ENCODE peak calls at places on chromosomes 12 and 14, in four cellular contexts. D is K562, J is HL-60, I is GM12878. A is an unnamed sample.

GRCh38 chr14:82776958-82777357 is 1243.3 kb upstream of the SEL1L start:
- DNase-seq in I (no peak), D (no peak), J (no peak), A (no peak)

GRCh38 chr12:92695577-92695976 is 7.2 kb upstream of the PLEKHG7 start:
- DNase-seq in I (no peak), D (no peak), J (no peak), A (no peak)

GRCh38 chr12:116313194-116313910 is 35.9 kb upstream of the MED13L start:
- DNase-seq in D (peak; percentile 15), J (no peak), I (no peak), A (no peak)

GRCh38 chr12:108418162-108418561 is 79.1 kb upstream of the CMKLR1 start:
- DNase-seq in I (no peak), D (no peak), J (no peak), A (no peak)

GRCh38 chr14:73757381-73757780 is 43.2 kb upstream of the PNMA1 start:
- DNase-seq in I (no peak), J (no peak), D (no peak), A (no peak)

GRCh38 chr14:68210729-68211299 is 391.2 kb downstream of the RAD51B start:
- DNase-seq in I (peak; percentile 100), D (peak; percentile 71), J (peak; percentile 1), A (peak; percentile 42)

GRCh38 chr12:87491598-87491997 is 537.6 kb downstream of the C12orf50 start:
- DNase-seq in J (no peak), D (no peak), I (no peak), A (no peak)

GRCh38 chr14:42222924-42223471 is 616.3 kb downstream of the LRFN5 start:
- DNase-seq in J (no peak), I (peak; percentile 67), D (no peak), A (no peak)

GRCh38 chr14:85532981-85533820 is 3.3 kb downstream of the FLRT2 start:
- DNase-seq in I (no peak), D (no peak), J (no peak), A (no peak)

GRCh38 chr14:62015248-62015647 is 253.0 kb downstream of the SNAPC1 start:
- DNase-seq in I (no peak), J (no peak), D (no peak), A (no peak)

GRCh38 chr12:115813256-115813655 is 464.2 kb downstream of the MED13L start:
- DNase-seq in I (no peak), J (no peak), D (no peak), A (no peak)

GRCh38 chr12:96501908-96502307 is 12.5 kb downstream of the CFAP54 start:
- DNase-seq in D (peak; percentile 41), I (no peak), J (no peak), A (no peak)

GRCh38 chr12:68119250-68119649 is 40.3 kb downstream of the IFNG start:
- DNase-seq in I (no peak), D (no peak), J (no peak), A (no peak)

GRCh38 chr14:100440207-100440631 is 117.1 kb downstream of the SLC25A47 start:
- DNase-seq in J (peak; percentile 58), I (no peak), D (peak; percentile 79), A (no peak)

DNA sequence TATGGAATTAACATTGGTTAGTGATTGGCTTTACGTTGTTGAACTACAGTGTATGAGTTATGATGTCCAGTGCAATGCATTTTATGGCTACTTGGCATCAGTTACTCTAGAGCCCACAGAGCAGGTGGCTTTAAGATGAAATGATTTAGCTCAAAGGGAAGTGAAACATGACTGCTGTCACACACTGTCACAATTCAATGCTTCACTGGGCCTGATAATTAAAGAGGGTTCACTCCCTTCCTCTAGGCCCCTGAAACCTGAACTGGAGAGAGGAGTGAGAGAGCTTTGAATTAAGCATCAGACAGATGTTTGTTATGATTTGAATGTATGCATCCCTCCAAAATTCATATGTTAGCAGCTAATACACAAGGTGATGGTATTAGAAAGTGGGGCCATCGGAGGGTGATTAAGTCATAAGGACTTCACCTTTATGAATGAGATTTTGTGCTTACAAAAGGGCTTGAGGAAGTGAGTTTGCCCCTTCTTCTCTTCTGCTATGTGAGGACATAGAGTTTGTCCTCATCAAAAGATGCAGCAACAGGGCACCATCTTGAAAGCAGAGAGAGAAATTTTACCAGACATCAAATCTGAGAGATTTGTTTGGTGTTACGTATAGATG is 175.8 kb upstream of the GRIN2B start:
- DNase-seq in J (no peak), I (peak; percentile 99), D (no peak), A (peak; percentile 49)
- TF ChIP-seq SPI1 in J (no peak), I (peak; percentile 99), D (no peak), A (peak; percentile 99)

GRCh38 chr14:96421236-96421635 is 29.3 kb downstream of the AK7 start:
- DNase-seq in I (no peak), J (no peak), D (peak; percentile 12), A (no peak)

GRCh38 chr14:96423012-96423411 is 31.1 kb downstream of the AK7 start:
- DNase-seq in J (no peak), I (no peak), D (no peak), A (no peak)

GRCh38 chr14:96423446-96424103 is 31.6 kb downstream of the AK7 start:
- DNase-seq in I (no peak), D (no peak), J (no peak), A (peak; percentile 6)

DNA sequence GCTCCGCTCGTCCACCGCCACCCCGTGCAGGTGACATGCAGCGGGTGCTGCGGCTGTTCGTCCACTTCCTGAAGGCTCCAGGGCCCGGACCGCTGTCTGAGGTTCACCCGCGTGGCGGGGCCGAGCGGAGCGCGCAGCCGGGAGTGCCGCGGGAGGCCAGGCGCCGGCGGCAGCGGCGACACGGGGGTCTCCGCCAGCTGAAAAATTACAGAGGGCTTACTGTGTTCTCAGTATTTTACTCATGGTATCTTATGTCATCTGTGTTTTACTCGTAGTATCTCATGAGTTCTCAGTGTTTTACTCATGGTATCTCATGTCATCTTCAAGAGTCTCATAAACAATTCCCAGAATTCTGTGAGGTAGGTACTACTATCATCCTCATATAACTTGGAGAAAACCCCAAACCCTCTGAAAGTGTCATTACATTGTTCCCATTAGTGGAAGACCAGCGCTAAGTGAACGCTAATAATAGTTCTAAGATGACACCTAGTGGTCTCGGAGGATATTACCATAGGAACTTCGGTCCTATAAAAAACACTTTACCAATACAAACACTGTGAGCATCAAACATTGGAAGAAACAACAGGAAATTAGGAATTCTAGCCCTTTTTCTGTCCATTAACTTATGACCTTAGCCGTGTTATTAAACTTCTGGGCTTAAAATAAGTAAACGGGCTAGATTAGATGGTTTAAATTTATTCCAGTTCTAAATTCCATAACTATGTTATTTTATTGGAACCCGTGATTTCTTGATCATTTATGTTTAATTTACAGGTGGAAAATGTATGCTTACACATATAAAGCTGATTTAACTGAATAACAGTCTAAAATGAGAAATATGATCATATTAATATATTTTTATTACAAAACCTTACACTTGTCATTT is 32.4 kb downstream of the AK7 start:
- DNase-seq in I (peak; percentile 45), J (peak; percentile 47), D (peak; percentile 67), A (peak; percentile 28)
- TF ChIP-seq POLR2AphosphoS5 in I (no peak), J (no peak), D (no peak), A (no peak)

GRCh38 chr14:104142136-104143041 is 4.0 kb downstream of the KIF26A start:
- DNase-seq in J (no peak), D (no peak), I (no peak), A (no peak)

GRCh38 chr14:104144453-104144790 is 6.0 kb downstream of the KIF26A start:
- DNase-seq in I (no peak), D (no peak), J (no peak), A (no peak)

GRCh38 chr14:104143071-104143470 is 4.7 kb downstream of the KIF26A start:
- DNase-seq in J (no peak), D (no peak), I (no peak), A (no peak)

GRCh38 chr14:104144911-104145825 is 6.8 kb downstream of the KIF26A start:
- DNase-seq in J (no peak), I (no peak), D (no peak), A (no peak)

GRCh38 chr14:104143521-104144452 is 5.4 kb downstream of the KIF26A start:
- DNase-seq in I (no peak), J (no peak), D (no peak), A (no peak)
- TF ChIP-seq SPI1 in I (no peak), J (no peak), D (no peak), A (no peak)

GRCh38 chr12:94207467-94208432 is 59.4 kb downstream of the PLXNC1 start:
- DNase-seq in I (peak; percentile 89), J (peak; percentile 47), D (peak; percentile 59), A (peak; percentile 37)

GRCh38 chr12:94206886-94207285 is 58.5 kb downstream of the PLXNC1 start:
- DNase-seq in J (no peak), D (no peak), I (no peak), A (no peak)

GRCh38 chr12:94211011-94211410 is 62.6 kb downstream of the PLXNC1 start:
- DNase-seq in D (no peak), J (no peak), I (no peak), A (no peak)

GRCh38 chr12:94209240-94209639 is 60.9 kb downstream of the PLXNC1 start:
- DNase-seq in J (no peak), D (no peak), I (no peak), A (no peak)

DNA sequence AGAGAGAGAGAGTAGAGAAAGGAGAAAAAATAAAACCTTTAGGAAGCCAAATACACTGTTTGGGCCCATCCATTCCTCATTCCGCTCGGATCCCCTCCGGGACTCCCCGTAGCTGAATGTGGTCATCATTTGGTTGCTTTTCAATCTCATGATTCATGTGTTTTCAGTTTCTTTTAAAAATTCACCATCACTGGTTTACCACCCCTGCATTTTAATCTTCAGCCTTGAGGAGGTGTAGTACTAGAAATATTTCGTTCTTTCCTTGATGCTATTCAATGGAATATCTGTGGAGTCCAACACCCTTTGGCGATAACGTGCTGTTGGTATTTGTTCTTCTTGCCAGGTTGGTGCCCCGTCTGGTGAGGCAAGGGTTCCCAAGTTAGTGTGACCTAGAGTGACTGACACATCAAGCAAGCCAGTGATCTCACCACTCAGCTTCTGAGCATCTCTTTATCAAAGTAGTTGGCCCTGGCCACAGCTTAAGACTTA is 60.1 kb downstream of the PLXNC1 start:
- DNase-seq in D (peak; percentile 55), I (no peak), J (no peak), A (no peak)
- TF ChIP-seq POLR2AphosphoS5 in D (no peak), I (peak; percentile 88), J (no peak), A (peak; percentile 75)

GRCh38 chr12:76449572-76449971 is 101.4 kb upstream of the BBS10 start:
- DNase-seq in J (no peak), D (no peak), I (no peak), A (no peak)

GRCh38 chr12:76449993-76450392 is 101.8 kb upstream of the BBS10 start:
- DNase-seq in I (no peak), J (no peak), D (no peak), A (no peak)

GRCh38 chr12:76445469-76445868 is 97.3 kb upstream of the BBS10 start:
- DNase-seq in I (no peak), D (no peak), J (no peak), A (no peak)

GRCh38 chr12:76444408-76444984 is 96.3 kb upstream of the BBS10 start:
- DNase-seq in I (no peak), J (no peak), D (no peak), A (no peak)

GRCh38 chr12:76446090-76446489 is 97.9 kb upstream of the BBS10 start:
- DNase-seq in J (no peak), I (no peak), D (peak; percentile 9), A (no peak)
- TF ChIP-seq SPI1 in J (no peak), I (no peak), D (no peak), A (no peak)

A was measured in GM12891.